ENCODE peak calls at places on chromosomes 7 and 10, in four cellular contexts. K is uterus, B is lower leg skin, O is breast epithelium. Q is an unnamed sample.

GRCh38 chr10:130218181-130218641 is 82.0 kb downstream of the GLRX3 start:
- DNase-seq in B (peak), K (no peak), O (peak), Q (no peak)

GRCh38 chr10:59234814-59235429 is 58.5 kb downstream of the PHYHIPL start:
- DNase-seq in K (no peak), B (no peak), O (no peak), Q (peak)

GRCh38 chr10:121753726-121754476 is 155.7 kb upstream of the FGFR2 start:
- DNase-seq in K (no peak), B (no peak), O (no peak), Q (no peak)

GRCh38 chr10:42952931-42953683 is 123.8 kb upstream of the RET start:
- DNase-seq in O (peak), K (no peak), B (peak), Q (no peak)

GRCh38 chr7:30366606-30367005 is 82.2 kb downstream of the ZNRF2 start:
- DNase-seq in K (no peak), B (no peak), O (no peak), Q (no peak)

GRCh38 chr7:256981-257646 is 32.9 kb upstream of the FOXL3 start:
- DNase-seq in B (no peak), K (no peak), O (no peak), Q (no peak)

GRCh38 chr10:71085689-71086438 is 126.5 kb upstream of the UNC5B start:
- DNase-seq in K (no peak), O (no peak), B (peak), Q (no peak)

GRCh38 chr10:8338177-8338766 is 283.8 kb downstream of the GATA3 start:
- DNase-seq in K (no peak), O (no peak), B (no peak), Q (no peak)

GRCh38 chr10:15863733-15864132 is 3.4 kb upstream of the MINDY3 start:
- DNase-seq in B (no peak), O (no peak), K (no peak), Q (no peak)

GRCh38 chr10:104638861-104639594 is 2.1 kb upstream of the SORCS3 start:
- DNase-seq in K (no peak), B (no peak), O (no peak), Q (no peak)

GRCh38 chr7:77985974-77986339 is 187.4 kb downstream of the PHTF2 start:
- DNase-seq in K (no peak), B (no peak), O (no peak), Q (no peak)

GRCh38 chr7:83469076-83469475 is 179.9 kb downstream of the SEMA3E start:
- DNase-seq in K (no peak), B (no peak), O (no peak), Q (no peak)

GRCh38 chr10:131580674-131581073 is 269.2 kb upstream of the TCERG1L start:
- DNase-seq in K (no peak), O (no peak), B (peak), Q (no peak)

GRCh38 chr10:46522295-46523118 is 34.0 kb downstream of the GPRIN2 start:
- DNase-seq in B (peak), K (peak), O (peak), Q (no peak)

GRCh38 chr10:116163308-116163707 is 109.7 kb downstream of the GFRA1 start:
- DNase-seq in O (no peak), K (no peak), B (no peak), Q (no peak)

GRCh38 chr7:23700058-23700457 is 10.0 kb upstream of the STK31 start:
- DNase-seq in B (no peak), K (no peak), O (no peak), Q (no peak)

GRCh38 chr7:137282043-137282442 is 61.5 kb downstream of the PTN start:
- DNase-seq in K (no peak), O (no peak), B (no peak), Q (no peak)

GRCh38 chr10:78974409-78975317 is 94.1 kb upstream of the ZMIZ1 start:
- DNase-seq in K (peak), B (peak), O (no peak), Q (peak)

GRCh38 chr10:182441-183201 is 47.4 kb downstream of the ZMYND11 start:
- DNase-seq in K (no peak), B (no peak), O (no peak), Q (no peak)

GRCh38 chr7:28125381-28126046 is 55.1 kb downstream of the JAZF1 start:
- DNase-seq in K (no peak), O (no peak), B (no peak), Q (no peak)

GRCh38 chr7:47812460-47813136 is 135.7 kb downstream of the PKD1L1 start:
- DNase-seq in K (no peak), B (peak), O (no peak), Q (no peak)

GRCh38 chr7:117137868-117138267 is 184.6 kb downstream of the ST7 start:
- DNase-seq in O (no peak), K (no peak), B (no peak), Q (no peak)

GRCh38 chr10:46546591-46547330 is 9.7 kb downstream of the GPRIN2 start:
- DNase-seq in O (peak), B (peak), K (peak), Q (peak)

GRCh38 chr7:41047192-41047591 is 655.7 kb downstream of the INHBA start:
- DNase-seq in B (no peak), K (no peak), O (no peak), Q (no peak)

GRCh38 chr7:94043299-94043698 is 39.1 kb upstream of the BET1 start:
- DNase-seq in K (no peak), B (no peak), O (no peak), Q (no peak)

GRCh38 chr10:121087129-121087528 is 236.0 kb downstream of the WDR11 start:
- DNase-seq in B (no peak), O (no peak), K (no peak), Q (no peak)

GRCh38 chr10:1162481-1163203 is 106.5 kb downstream of the WDR37 start:
- DNase-seq in K (no peak), O (no peak), B (peak), Q (no peak)

GRCh38 chr10:123962756-123963469 is 71.3 kb upstream of the CPXM2 start:
- DNase-seq in O (no peak), B (no peak), K (no peak), Q (no peak)

GRCh38 chr10:96673318-96674099 is 46.8 kb downstream of the PIK3AP1 start:
- DNase-seq in B (no peak), K (peak), O (no peak), Q (peak)

GRCh38 chr7:95687759-95688343 is 84.5 kb upstream of the DYNC1I1 start:
- DNase-seq in K (no peak), O (no peak), B (no peak), Q (no peak)

GRCh38 chr7:41103331-41103730 is 599.6 kb downstream of the INHBA start:
- DNase-seq in K (no peak), B (no peak), O (no peak), Q (no peak)

GRCh38 chr7:12889391-12889790 is 202.0 kb downstream of the ARL4A start:
- DNase-seq in O (no peak), B (no peak), K (no peak), Q (no peak)

GRCh38 chr7:158761945-158762344 is 57.3 kb upstream of the NCAPG2 start:
- DNase-seq in O (no peak), B (no peak), K (no peak), Q (no peak)

DNA sequence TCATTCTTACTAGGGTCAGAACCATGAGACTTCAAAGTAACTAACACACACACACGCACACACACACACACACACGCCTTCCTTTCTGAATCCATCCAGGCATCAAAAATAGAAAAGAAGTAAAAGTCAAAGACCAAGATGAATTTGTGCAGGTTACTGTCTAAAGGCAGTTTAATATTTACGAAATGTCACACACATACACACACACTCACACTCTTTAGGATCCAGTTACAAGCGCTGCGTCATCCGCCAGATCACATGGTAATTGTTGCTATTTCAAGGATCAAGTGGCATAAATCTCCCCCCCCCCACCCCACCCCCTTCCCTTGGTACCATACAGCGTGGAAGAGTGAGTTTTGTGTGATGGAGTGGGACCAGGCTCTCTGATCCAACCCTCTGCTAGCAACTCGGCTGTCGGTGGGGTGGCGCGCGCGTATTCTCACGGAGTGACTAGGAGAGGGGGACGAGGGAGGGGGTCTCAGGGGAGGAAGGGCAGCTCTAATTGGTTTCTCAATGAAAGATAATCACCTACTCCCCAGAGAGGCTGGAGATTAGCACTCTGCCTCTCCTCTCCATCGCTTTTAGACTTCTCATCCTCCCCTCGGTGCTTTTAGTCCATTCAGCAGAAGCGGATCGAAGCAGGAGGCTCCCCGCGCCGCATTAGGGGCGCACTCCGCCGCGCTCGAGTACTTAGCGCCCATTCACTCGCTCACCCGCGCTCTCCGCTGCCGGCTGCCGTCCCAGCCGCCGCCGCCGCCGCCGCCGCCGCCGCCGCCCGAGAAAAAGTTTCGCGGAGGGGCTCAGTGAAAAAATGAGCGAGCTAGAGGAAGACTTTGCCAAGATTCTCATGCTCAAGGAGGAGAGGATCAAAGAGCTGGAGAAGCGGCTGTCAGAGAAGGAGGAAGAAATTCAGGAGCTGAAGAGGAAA is 83.5 kb upstream of the PRKG1 start:
- DNase-seq in K (peak), O (no peak), B (peak), Q (peak)
- TF ChIP-seq POLR2A in K (no peak), O (no peak), B (no peak), Q (no peak)

DNA sequence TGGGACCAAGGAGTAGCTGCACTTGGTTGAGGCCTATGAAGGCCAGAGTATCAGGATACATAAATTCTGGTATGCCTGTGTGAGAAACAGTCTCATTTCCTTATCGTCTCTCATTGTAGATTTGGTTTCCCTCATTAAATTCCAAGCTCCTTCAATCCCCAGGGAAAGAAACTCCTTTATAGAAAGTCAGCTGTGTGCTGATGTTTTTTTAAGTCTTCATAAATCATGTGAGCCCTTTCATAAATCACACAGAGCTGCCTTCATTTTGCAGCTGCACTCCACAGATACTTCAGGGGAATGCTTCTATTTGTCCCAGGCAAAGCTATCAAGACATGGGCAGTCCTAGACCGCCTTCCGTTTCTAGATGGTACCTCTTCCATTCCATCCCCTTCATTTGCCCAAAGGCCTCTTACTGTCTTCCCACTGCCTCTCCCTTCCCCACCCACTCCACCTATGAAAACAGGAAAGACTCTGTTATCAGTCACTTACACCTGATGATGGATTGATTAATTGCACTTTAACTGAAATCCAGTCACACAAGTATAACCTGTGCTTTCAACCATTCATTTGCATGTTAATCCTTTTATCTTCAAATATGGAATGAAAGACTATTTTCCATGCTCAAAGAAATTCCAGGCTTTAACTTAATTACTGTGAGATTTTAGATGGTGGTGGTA is 290.2 kb downstream of the C7orf25 start:
- DNase-seq in K (no peak), O (no peak), B (no peak), Q (no peak)
- TF ChIP-seq POLR2A in K (no peak), O (no peak), B (no peak), Q (no peak)

GRCh38 chr10:99927719-99928280 is 81.9 kb downstream of the DNMBP start:
- DNase-seq in O (no peak), K (no peak), B (no peak), Q (no peak)
- TF ChIP-seq POLR2A in O (no peak), K (no peak), B (no peak), Q (no peak)

DNA sequence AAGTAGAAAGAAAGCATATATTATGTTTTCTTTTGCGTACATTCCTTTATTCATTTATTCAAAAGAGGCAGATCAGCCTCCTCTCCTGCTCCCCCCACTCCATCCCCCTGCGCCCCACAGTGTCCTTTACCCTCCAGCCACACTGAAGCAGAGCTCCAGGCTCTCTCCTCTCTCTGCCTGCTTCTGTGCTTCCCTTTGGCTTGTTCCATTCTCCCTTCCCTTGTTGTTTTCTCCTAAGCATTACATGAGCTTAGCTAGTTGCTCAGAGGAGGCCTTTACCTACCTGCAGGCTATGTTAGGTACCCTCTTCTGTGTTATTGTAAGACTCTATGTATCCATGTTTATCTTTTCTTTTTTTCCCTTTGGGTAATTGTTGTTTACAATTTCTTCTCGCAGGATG is 27.4 kb downstream of the CNNM2 start:
- DNase-seq in K (no peak), O (no peak), B (no peak), Q (no peak)
- TF ChIP-seq POLR2A in K (no peak), O (no peak), B (no peak), Q (no peak)

GRCh38 chr10:114819313-114819712 is 2.3 kb upstream of the FHIP2A start:
- DNase-seq in B (no peak), K (no peak), O (no peak), Q (no peak)

GRCh38 chr10:114821915-114822770 is 563 bp downstream of the FHIP2A start:
- DNase-seq in K (peak), B (peak), O (no peak), Q (peak)

GRCh38 chr10:114824396-114824795 is 2.8 kb downstream of the FHIP2A start:
- DNase-seq in K (no peak), O (no peak), B (no peak), Q (no peak)

GRCh38 chr10:114822771-114823463 is 1.3 kb downstream of the FHIP2A start:
- DNase-seq in K (no peak), B (no peak), O (no peak), Q (no peak)

DNA sequence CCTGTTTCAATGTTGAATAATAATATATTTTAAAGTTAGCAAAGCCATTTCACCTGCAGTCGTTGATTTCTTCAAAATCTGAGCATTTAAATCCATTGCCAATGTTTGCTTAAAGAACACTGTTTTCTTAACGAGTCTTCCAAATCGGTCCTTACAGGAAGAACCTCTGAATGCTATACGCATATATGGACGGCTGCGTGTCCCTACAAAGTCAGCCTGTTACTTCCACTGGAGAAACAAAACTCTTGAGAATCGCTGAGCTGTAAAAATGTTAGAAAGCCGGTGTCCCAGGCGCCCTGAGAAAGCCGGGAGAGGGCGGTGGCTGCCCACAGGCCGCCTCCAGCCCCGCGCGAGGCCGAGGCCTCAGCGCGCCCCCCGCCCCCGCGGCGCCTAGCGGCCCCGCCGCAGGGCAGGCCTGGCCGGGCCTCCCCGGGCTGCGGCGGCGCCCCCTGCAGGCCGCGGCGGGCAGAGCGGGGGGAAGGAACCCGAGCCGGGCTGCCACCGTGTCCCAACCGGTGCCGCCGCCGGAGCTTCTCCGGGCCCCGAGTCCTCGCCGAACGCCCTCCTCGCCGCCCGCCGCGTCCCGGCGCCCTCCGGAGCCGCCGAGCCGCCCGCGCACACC is at the start of gene FHIP2A:
- DNase-seq in K (peak), O (peak), B (peak), Q (peak)
- TF ChIP-seq POLR2A in K (no peak), O (no peak), B (no peak), Q (peak)